ENCODE peak calls at places on chromosomes 5 and 9, in seven cellular contexts. One of them, this sample, is unnamed.

GRCh38 chr5:138720840-138721239 is 32.4 kb upstream of the CTNNA1 start:
- DNase-seq in activated CD4-positive, alpha-beta memory T cell treated with anti-CD3 and anti-CD28 coated beads, Interleukin-2, amount 10 ng/mL, durations not matched to agents 7 days and 5 days: no peak
- DNase-seq in non-pigmented ciliary epithelial cell: no peak
- DNase-seq in stimulated activated CD4-positive, alpha-beta T cell treated with anti-CD3 and anti-CD28 coated beads, Interleukin-4, amount 100 ng/mL, for 4 hours: no peak
- DNase-seq in GM12878: no peak
- DNase-seq in ovary: no peak
- DNase-seq in NCI-H2171 treated with DMSO at 0.1 percent for 48 hours: no peak
- DNase-seq in this sample: no peak

GRCh38 chr9:117691367-117691766 is 12.8 kb upstream of the TLR4 start:
- DNase-seq in ovary: no peak
- DNase-seq in GM12878: no peak
- DNase-seq in non-pigmented ciliary epithelial cell: no peak
- DNase-seq in NCI-H2171 treated with DMSO at 0.1 percent for 48 hours: no peak
- DNase-seq in stimulated activated CD4-positive, alpha-beta T cell treated with anti-CD3 and anti-CD28 coated beads, Interleukin-4, amount 100 ng/mL, for 4 hours: no peak
- DNase-seq in activated CD4-positive, alpha-beta memory T cell treated with anti-CD3 and anti-CD28 coated beads, Interleukin-2, amount 10 ng/mL, durations not matched to agents 7 days and 5 days: no peak
- DNase-seq in this sample: no peak

GRCh38 chr5:179171251-179171815 is 111.2 kb downstream of the ZNF354C start:
- DNase-seq in NCI-H2171 treated with DMSO at 0.1 percent for 48 hours: peak
- DNase-seq in stimulated activated CD4-positive, alpha-beta T cell treated with anti-CD3 and anti-CD28 coated beads, Interleukin-4, amount 100 ng/mL, for 4 hours: no peak
- DNase-seq in non-pigmented ciliary epithelial cell: no peak
- DNase-seq in ovary: peak
- DNase-seq in GM12878: no peak
- DNase-seq in activated CD4-positive, alpha-beta memory T cell treated with anti-CD3 and anti-CD28 coated beads, Interleukin-2, amount 10 ng/mL, durations not matched to agents 7 days and 5 days: no peak
- DNase-seq in this sample: no peak

GRCh38 chr5:1038417-1039209 is 30.0 kb downstream of the NKD2 start:
- DNase-seq in non-pigmented ciliary epithelial cell: no peak
- DNase-seq in stimulated activated CD4-positive, alpha-beta T cell treated with anti-CD3 and anti-CD28 coated beads, Interleukin-4, amount 100 ng/mL, for 4 hours: no peak
- DNase-seq in NCI-H2171 treated with DMSO at 0.1 percent for 48 hours: no peak
- DNase-seq in ovary: peak
- DNase-seq in activated CD4-positive, alpha-beta memory T cell treated with anti-CD3 and anti-CD28 coated beads, Interleukin-2, amount 10 ng/mL, durations not matched to agents 7 days and 5 days: no peak
- DNase-seq in GM12878: no peak
- DNase-seq in this sample: no peak

GRCh38 chr5:112276996-112277395 is 142.1 kb downstream of the EPB41L4A start:
- DNase-seq in NCI-H2171 treated with DMSO at 0.1 percent for 48 hours: peak
- DNase-seq in GM12878: no peak
- DNase-seq in stimulated activated CD4-positive, alpha-beta T cell treated with anti-CD3 and anti-CD28 coated beads, Interleukin-4, amount 100 ng/mL, for 4 hours: no peak
- DNase-seq in activated CD4-positive, alpha-beta memory T cell treated with anti-CD3 and anti-CD28 coated beads, Interleukin-2, amount 10 ng/mL, durations not matched to agents 7 days and 5 days: no peak
- DNase-seq in non-pigmented ciliary epithelial cell: no peak
- DNase-seq in ovary: no peak
- DNase-seq in this sample: no peak

GRCh38 chr5:83034552-83035181 is 42.5 kb downstream of the TMEM167A start:
- DNase-seq in GM12878: no peak
- DNase-seq in NCI-H2171 treated with DMSO at 0.1 percent for 48 hours: no peak
- DNase-seq in ovary: no peak
- DNase-seq in non-pigmented ciliary epithelial cell: no peak
- DNase-seq in stimulated activated CD4-positive, alpha-beta T cell treated with anti-CD3 and anti-CD28 coated beads, Interleukin-4, amount 100 ng/mL, for 4 hours: no peak
- DNase-seq in activated CD4-positive, alpha-beta memory T cell treated with anti-CD3 and anti-CD28 coated beads, Interleukin-2, amount 10 ng/mL, durations not matched to agents 7 days and 5 days: no peak
- DNase-seq in this sample: no peak

GRCh38 chr9:15469862-15470261 is 40.9 kb downstream of the PSIP1 start:
- DNase-seq in activated CD4-positive, alpha-beta memory T cell treated with anti-CD3 and anti-CD28 coated beads, Interleukin-2, amount 10 ng/mL, durations not matched to agents 7 days and 5 days: no peak
- DNase-seq in NCI-H2171 treated with DMSO at 0.1 percent for 48 hours: no peak
- DNase-seq in non-pigmented ciliary epithelial cell: peak
- DNase-seq in GM12878: no peak
- DNase-seq in ovary: no peak
- DNase-seq in stimulated activated CD4-positive, alpha-beta T cell treated with anti-CD3 and anti-CD28 coated beads, Interleukin-4, amount 100 ng/mL, for 4 hours: no peak
- DNase-seq in this sample: no peak

GRCh38 chr5:133838286-133838685 is 130.1 kb downstream of the C5orf15 start:
- DNase-seq in stimulated activated CD4-positive, alpha-beta T cell treated with anti-CD3 and anti-CD28 coated beads, Interleukin-4, amount 100 ng/mL, for 4 hours: no peak
- DNase-seq in non-pigmented ciliary epithelial cell: no peak
- DNase-seq in activated CD4-positive, alpha-beta memory T cell treated with anti-CD3 and anti-CD28 coated beads, Interleukin-2, amount 10 ng/mL, durations not matched to agents 7 days and 5 days: no peak
- DNase-seq in GM12878: no peak
- DNase-seq in NCI-H2171 treated with DMSO at 0.1 percent for 48 hours: no peak
- DNase-seq in ovary: no peak
- DNase-seq in this sample: no peak

GRCh38 chr5:159189310-159189709 is 20.0 kb downstream of the RNF145 start:
- DNase-seq in NCI-H2171 treated with DMSO at 0.1 percent for 48 hours: no peak
- DNase-seq in stimulated activated CD4-positive, alpha-beta T cell treated with anti-CD3 and anti-CD28 coated beads, Interleukin-4, amount 100 ng/mL, for 4 hours: no peak
- DNase-seq in GM12878: no peak
- DNase-seq in non-pigmented ciliary epithelial cell: no peak
- DNase-seq in ovary: no peak
- DNase-seq in activated CD4-positive, alpha-beta memory T cell treated with anti-CD3 and anti-CD28 coated beads, Interleukin-2, amount 10 ng/mL, durations not matched to agents 7 days and 5 days: no peak
- DNase-seq in this sample: no peak

GRCh38 chr9:85278769-85279168 is 463.0 kb downstream of the AGTPBP1 start:
- DNase-seq in NCI-H2171 treated with DMSO at 0.1 percent for 48 hours: no peak
- DNase-seq in GM12878: no peak
- DNase-seq in non-pigmented ciliary epithelial cell: no peak
- DNase-seq in ovary: no peak
- DNase-seq in stimulated activated CD4-positive, alpha-beta T cell treated with anti-CD3 and anti-CD28 coated beads, Interleukin-4, amount 100 ng/mL, for 4 hours: no peak
- DNase-seq in activated CD4-positive, alpha-beta memory T cell treated with anti-CD3 and anti-CD28 coated beads, Interleukin-2, amount 10 ng/mL, durations not matched to agents 7 days and 5 days: no peak
- DNase-seq in this sample: no peak

GRCh38 chr5:177553671-177554429 is 513 bp downstream of the FAM193B start:
- DNase-seq in GM12878: no peak
- DNase-seq in non-pigmented ciliary epithelial cell: no peak
- DNase-seq in NCI-H2171 treated with DMSO at 0.1 percent for 48 hours: no peak
- DNase-seq in stimulated activated CD4-positive, alpha-beta T cell treated with anti-CD3 and anti-CD28 coated beads, Interleukin-4, amount 100 ng/mL, for 4 hours: peak
- DNase-seq in ovary: peak
- DNase-seq in activated CD4-positive, alpha-beta memory T cell treated with anti-CD3 and anti-CD28 coated beads, Interleukin-2, amount 10 ng/mL, durations not matched to agents 7 days and 5 days: peak
- DNase-seq in this sample: peak

GRCh38 chr9:419571-420156 is 205.0 kb downstream of the DOCK8 start:
- DNase-seq in activated CD4-positive, alpha-beta memory T cell treated with anti-CD3 and anti-CD28 coated beads, Interleukin-2, amount 10 ng/mL, durations not matched to agents 7 days and 5 days: no peak
- DNase-seq in ovary: no peak
- DNase-seq in NCI-H2171 treated with DMSO at 0.1 percent for 48 hours: no peak
- DNase-seq in stimulated activated CD4-positive, alpha-beta T cell treated with anti-CD3 and anti-CD28 coated beads, Interleukin-4, amount 100 ng/mL, for 4 hours: no peak
- DNase-seq in GM12878: no peak
- DNase-seq in non-pigmented ciliary epithelial cell: peak
- DNase-seq in this sample: no peak

GRCh38 chr5:151233576-151234202 is 9.8 kb upstream of the CCDC69 start:
- DNase-seq in stimulated activated CD4-positive, alpha-beta T cell treated with anti-CD3 and anti-CD28 coated beads, Interleukin-4, amount 100 ng/mL, for 4 hours: no peak
- DNase-seq in ovary: no peak
- DNase-seq in GM12878: no peak
- DNase-seq in NCI-H2171 treated with DMSO at 0.1 percent for 48 hours: no peak
- DNase-seq in activated CD4-positive, alpha-beta memory T cell treated with anti-CD3 and anti-CD28 coated beads, Interleukin-2, amount 10 ng/mL, durations not matched to agents 7 days and 5 days: no peak
- DNase-seq in non-pigmented ciliary epithelial cell: no peak
- DNase-seq in this sample: no peak

GRCh38 chr5:148909766-148910165 is 83.4 kb downstream of the ADRB2 start:
- DNase-seq in NCI-H2171 treated with DMSO at 0.1 percent for 48 hours: no peak
- DNase-seq in activated CD4-positive, alpha-beta memory T cell treated with anti-CD3 and anti-CD28 coated beads, Interleukin-2, amount 10 ng/mL, durations not matched to agents 7 days and 5 days: no peak
- DNase-seq in stimulated activated CD4-positive, alpha-beta T cell treated with anti-CD3 and anti-CD28 coated beads, Interleukin-4, amount 100 ng/mL, for 4 hours: no peak
- DNase-seq in GM12878: no peak
- DNase-seq in non-pigmented ciliary epithelial cell: no peak
- DNase-seq in ovary: no peak
- DNase-seq in this sample: no peak

GRCh38 chr9:125376261-125377226 is 114.9 kb downstream of the GAPVD1 start:
- DNase-seq in ovary: no peak
- DNase-seq in NCI-H2171 treated with DMSO at 0.1 percent for 48 hours: peak
- DNase-seq in non-pigmented ciliary epithelial cell: no peak
- DNase-seq in stimulated activated CD4-positive, alpha-beta T cell treated with anti-CD3 and anti-CD28 coated beads, Interleukin-4, amount 100 ng/mL, for 4 hours: no peak
- DNase-seq in activated CD4-positive, alpha-beta memory T cell treated with anti-CD3 and anti-CD28 coated beads, Interleukin-2, amount 10 ng/mL, durations not matched to agents 7 days and 5 days: no peak
- DNase-seq in GM12878: no peak
- DNase-seq in this sample: no peak

GRCh38 chr9:128898382-128898781 is 16.4 kb downstream of the LRRC8A start:
- DNase-seq in stimulated activated CD4-positive, alpha-beta T cell treated with anti-CD3 and anti-CD28 coated beads, Interleukin-4, amount 100 ng/mL, for 4 hours: no peak
- DNase-seq in NCI-H2171 treated with DMSO at 0.1 percent for 48 hours: no peak
- DNase-seq in non-pigmented ciliary epithelial cell: no peak
- DNase-seq in ovary: no peak
- DNase-seq in activated CD4-positive, alpha-beta memory T cell treated with anti-CD3 and anti-CD28 coated beads, Interleukin-2, amount 10 ng/mL, durations not matched to agents 7 days and 5 days: peak
- DNase-seq in GM12878: no peak
- DNase-seq in this sample: no peak

GRCh38 chr5:103394676-103395075 is 136.1 kb downstream of the MACIR start:
- DNase-seq in activated CD4-positive, alpha-beta memory T cell treated with anti-CD3 and anti-CD28 coated beads, Interleukin-2, amount 10 ng/mL, durations not matched to agents 7 days and 5 days: no peak
- DNase-seq in stimulated activated CD4-positive, alpha-beta T cell treated with anti-CD3 and anti-CD28 coated beads, Interleukin-4, amount 100 ng/mL, for 4 hours: no peak
- DNase-seq in GM12878: no peak
- DNase-seq in non-pigmented ciliary epithelial cell: no peak
- DNase-seq in ovary: no peak
- DNase-seq in NCI-H2171 treated with DMSO at 0.1 percent for 48 hours: no peak
- DNase-seq in this sample: no peak

GRCh38 chr9:20394928-20395327 is 227.4 kb downstream of the MLLT3 start:
- DNase-seq in ovary: no peak
- DNase-seq in GM12878: no peak
- DNase-seq in activated CD4-positive, alpha-beta memory T cell treated with anti-CD3 and anti-CD28 coated beads, Interleukin-2, amount 10 ng/mL, durations not matched to agents 7 days and 5 days: no peak
- DNase-seq in stimulated activated CD4-positive, alpha-beta T cell treated with anti-CD3 and anti-CD28 coated beads, Interleukin-4, amount 100 ng/mL, for 4 hours: no peak
- DNase-seq in NCI-H2171 treated with DMSO at 0.1 percent for 48 hours: peak
- DNase-seq in non-pigmented ciliary epithelial cell: no peak
- DNase-seq in this sample: no peak

GRCh38 chr5:160619381-160619780 is 197.7 kb downstream of the PTTG1 start:
- DNase-seq in GM12878: no peak
- DNase-seq in NCI-H2171 treated with DMSO at 0.1 percent for 48 hours: no peak
- DNase-seq in stimulated activated CD4-positive, alpha-beta T cell treated with anti-CD3 and anti-CD28 coated beads, Interleukin-4, amount 100 ng/mL, for 4 hours: no peak
- DNase-seq in ovary: no peak
- DNase-seq in non-pigmented ciliary epithelial cell: no peak
- DNase-seq in activated CD4-positive, alpha-beta memory T cell treated with anti-CD3 and anti-CD28 coated beads, Interleukin-2, amount 10 ng/mL, durations not matched to agents 7 days and 5 days: no peak
- DNase-seq in this sample: no peak

GRCh38 chr9:73995836-73996235 is 501.3 kb upstream of the RORB start:
- DNase-seq in ovary: no peak
- DNase-seq in stimulated activated CD4-positive, alpha-beta T cell treated with anti-CD3 and anti-CD28 coated beads, Interleukin-4, amount 100 ng/mL, for 4 hours: no peak
- DNase-seq in activated CD4-positive, alpha-beta memory T cell treated with anti-CD3 and anti-CD28 coated beads, Interleukin-2, amount 10 ng/mL, durations not matched to agents 7 days and 5 days: no peak
- DNase-seq in NCI-H2171 treated with DMSO at 0.1 percent for 48 hours: no peak
- DNase-seq in non-pigmented ciliary epithelial cell: no peak
- DNase-seq in GM12878: no peak
- DNase-seq in this sample: no peak

GRCh38 chr5:39716532-39716971 is 291.8 kb upstream of the DAB2 start:
- DNase-seq in stimulated activated CD4-positive, alpha-beta T cell treated with anti-CD3 and anti-CD28 coated beads, Interleukin-4, amount 100 ng/mL, for 4 hours: peak
- DNase-seq in NCI-H2171 treated with DMSO at 0.1 percent for 48 hours: peak
- DNase-seq in non-pigmented ciliary epithelial cell: no peak
- DNase-seq in GM12878: no peak
- DNase-seq in activated CD4-positive, alpha-beta memory T cell treated with anti-CD3 and anti-CD28 coated beads, Interleukin-2, amount 10 ng/mL, durations not matched to agents 7 days and 5 days: peak
- DNase-seq in ovary: no peak
- DNase-seq in this sample: peak

GRCh38 chr5:35129921-35130485 is 82.3 kb upstream of the AGXT2 start:
- DNase-seq in GM12878: peak
- DNase-seq in ovary: no peak
- DNase-seq in activated CD4-positive, alpha-beta memory T cell treated with anti-CD3 and anti-CD28 coated beads, Interleukin-2, amount 10 ng/mL, durations not matched to agents 7 days and 5 days: peak
- DNase-seq in non-pigmented ciliary epithelial cell: no peak
- DNase-seq in stimulated activated CD4-positive, alpha-beta T cell treated with anti-CD3 and anti-CD28 coated beads, Interleukin-4, amount 100 ng/mL, for 4 hours: peak
- DNase-seq in NCI-H2171 treated with DMSO at 0.1 percent for 48 hours: no peak
- DNase-seq in this sample: no peak